ENCODE peak calls at places on chromosomes 11 and 22, in seven cellular contexts. One of them, this sample, is unnamed.
A peak's percentile ranks its signal among the peaks of the same experiment; 100 is the strongest.

GRCh38 chr11:68036141-68036716 is 2.6 kb upstream of the TCIRG1 start:
- DNase-seq in body of pancreas: peak; percentile 56
- DNase-seq in breast epithelium: no peak
- DNase-seq in uterus: no peak
- DNase-seq in PC-3: no peak
- DNase-seq in lower lobe of right lung: peak; percentile 86
- DNase-seq in IMR-90: no peak
- DNase-seq in this sample: peak; percentile 29

GRCh38 chr11:108223449-108224149 is 732 bp downstream of the ATM start:
- DNase-seq in body of pancreas: no peak
- DNase-seq in breast epithelium: no peak
- DNase-seq in uterus: peak; percentile 23
- DNase-seq in PC-3: no peak
- DNase-seq in lower lobe of right lung: no peak
- DNase-seq in IMR-90: peak; percentile 22
- DNase-seq in this sample: no peak

GRCh38 chr22:36319595-36320497 is 66.9 kb downstream of the APOL1 start:
- DNase-seq in body of pancreas: no peak
- DNase-seq in breast epithelium: no peak
- DNase-seq in uterus: peak; percentile 51
- DNase-seq in PC-3: no peak
- DNase-seq in lower lobe of right lung: no peak
- DNase-seq in IMR-90: no peak
- DNase-seq in this sample: no peak

GRCh38 chr11:64253043-64253442 is 1.7 kb downstream of the PLCB3 start:
- DNase-seq in body of pancreas: no peak
- DNase-seq in breast epithelium: no peak
- DNase-seq in uterus: no peak
- DNase-seq in PC-3: no peak
- DNase-seq in lower lobe of right lung: no peak
- DNase-seq in IMR-90: no peak
- DNase-seq in this sample: no peak

GRCh38 chr11:61967177-61967923 is at the start of gene FTH1:
- DNase-seq in body of pancreas: peak; percentile 95
- DNase-seq in breast epithelium: peak; percentile 87
- DNase-seq in uterus: peak; percentile 91
- DNase-seq in PC-3: peak; percentile 96
- DNase-seq in lower lobe of right lung: peak; percentile 95
- DNase-seq in IMR-90: peak; percentile 88
- DNase-seq in this sample: peak; percentile 92

GRCh38 chr11:9787981-9788521 is 124.2 kb downstream of the SWAP70 start:
- DNase-seq in body of pancreas: peak; percentile 38
- DNase-seq in breast epithelium: no peak
- DNase-seq in uterus: peak; percentile 36
- DNase-seq in PC-3: no peak
- DNase-seq in lower lobe of right lung: no peak
- DNase-seq in IMR-90: peak; percentile 95
- DNase-seq in this sample: no peak

GRCh38 chr11:133065847-133066485 is 466.3 kb downstream of the OPCML start:
- DNase-seq in body of pancreas: no peak
- DNase-seq in breast epithelium: no peak
- DNase-seq in uterus: no peak
- DNase-seq in PC-3: no peak
- DNase-seq in lower lobe of right lung: no peak
- DNase-seq in IMR-90: no peak
- DNase-seq in this sample: no peak

GRCh38 chr11:69593851-69594250 is 47.1 kb upstream of the CCND1 start:
- DNase-seq in body of pancreas: no peak
- DNase-seq in breast epithelium: no peak
- DNase-seq in uterus: no peak
- DNase-seq in PC-3: no peak
- DNase-seq in lower lobe of right lung: no peak
- DNase-seq in IMR-90: no peak
- DNase-seq in this sample: no peak

GRCh38 chr22:26918236-26918635 is 260.8 kb downstream of the MIAT start:
- DNase-seq in body of pancreas: no peak
- DNase-seq in breast epithelium: no peak
- DNase-seq in uterus: no peak
- DNase-seq in PC-3: no peak
- DNase-seq in lower lobe of right lung: no peak
- DNase-seq in IMR-90: no peak
- DNase-seq in this sample: no peak

GRCh38 chr11:110177057-110177397 is 83.8 kb downstream of the ZC3H12C start:
- DNase-seq in body of pancreas: no peak
- DNase-seq in breast epithelium: no peak
- DNase-seq in uterus: no peak
- DNase-seq in PC-3: no peak
- DNase-seq in lower lobe of right lung: no peak
- DNase-seq in IMR-90: no peak
- DNase-seq in this sample: no peak

GRCh38 chr11:116294630-116295029 is 478.2 kb downstream of the BUD13 start:
- DNase-seq in body of pancreas: no peak
- DNase-seq in breast epithelium: no peak
- DNase-seq in uterus: no peak
- DNase-seq in PC-3: no peak
- DNase-seq in lower lobe of right lung: no peak
- DNase-seq in IMR-90: peak; percentile 32
- DNase-seq in this sample: no peak

GRCh38 chr11:102831709-102832492 is 11.5 kb downstream of the MMP3 start:
- DNase-seq in body of pancreas: no peak
- DNase-seq in breast epithelium: no peak
- DNase-seq in uterus: no peak
- DNase-seq in PC-3: no peak
- DNase-seq in lower lobe of right lung: no peak
- DNase-seq in IMR-90: no peak
- DNase-seq in this sample: no peak

GRCh38 chr11:117175781-117176180 is 2.8 kb upstream of the SIDT2 start:
- DNase-seq in body of pancreas: no peak
- DNase-seq in breast epithelium: no peak
- DNase-seq in uterus: no peak
- DNase-seq in PC-3: no peak
- DNase-seq in lower lobe of right lung: no peak
- DNase-seq in IMR-90: no peak
- DNase-seq in this sample: no peak

GRCh38 chr22:48104102-48104738 is 1341.8 kb downstream of the TBC1D22A start:
- DNase-seq in body of pancreas: no peak
- DNase-seq in breast epithelium: no peak
- DNase-seq in uterus: no peak
- DNase-seq in PC-3: no peak
- DNase-seq in lower lobe of right lung: no peak
- DNase-seq in IMR-90: no peak
- DNase-seq in this sample: no peak

GRCh38 chr11:131025421-131026126 is 109.3 kb upstream of the SNX19 start:
- DNase-seq in body of pancreas: no peak
- DNase-seq in breast epithelium: no peak
- DNase-seq in uterus: no peak
- DNase-seq in PC-3: peak; percentile 36
- DNase-seq in lower lobe of right lung: no peak
- DNase-seq in IMR-90: no peak
- DNase-seq in this sample: no peak

GRCh38 chr11:131027501-131027900 is 111.2 kb upstream of the SNX19 start:
- DNase-seq in body of pancreas: no peak
- DNase-seq in breast epithelium: no peak
- DNase-seq in uterus: no peak
- DNase-seq in PC-3: no peak
- DNase-seq in lower lobe of right lung: no peak
- DNase-seq in IMR-90: no peak
- DNase-seq in this sample: no peak

DNA sequence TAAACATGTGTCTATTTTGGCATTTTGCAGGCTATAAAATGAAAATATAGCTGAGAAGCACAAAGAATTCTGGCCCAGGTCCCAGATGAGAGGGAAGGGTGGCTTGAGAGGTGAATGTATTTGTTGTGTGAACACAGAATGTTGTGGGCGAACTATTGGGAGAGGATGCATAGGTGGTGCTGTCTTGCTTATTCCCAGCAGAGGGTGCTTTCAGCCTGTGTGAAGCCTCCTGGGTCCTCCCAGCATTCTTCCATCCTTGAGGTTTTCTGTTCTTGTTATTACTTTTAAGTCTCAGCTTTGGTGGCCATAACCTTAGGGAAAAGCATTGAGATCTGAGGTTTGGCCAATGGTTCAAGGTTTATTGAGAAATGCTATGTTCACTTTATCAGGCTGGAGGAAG is 108.7 kb upstream of the SNX19 start:
- DNase-seq in body of pancreas: no peak
- DNase-seq in breast epithelium: no peak
- DNase-seq in uterus: no peak
- DNase-seq in PC-3: peak; percentile 74
- DNase-seq in lower lobe of right lung: no peak
- DNase-seq in IMR-90: peak; percentile 72
- DNase-seq in this sample: no peak
- TF ChIP-seq CTCF in body of pancreas: no peak
- TF ChIP-seq CTCF in breast epithelium: no peak
- TF ChIP-seq CTCF in uterus: no peak
- TF ChIP-seq CTCF in PC-3: peak; percentile 95
- TF ChIP-seq CTCF in lower lobe of right lung: no peak
- TF ChIP-seq CTCF in IMR-90: peak; percentile 81
- TF ChIP-seq CTCF in this sample: peak; percentile 27

GRCh38 chr22:17596226-17596625 is 32.3 kb downstream of the ATP6V1E1 start:
- DNase-seq in body of pancreas: no peak
- DNase-seq in breast epithelium: no peak
- DNase-seq in uterus: no peak
- DNase-seq in PC-3: no peak
- DNase-seq in lower lobe of right lung: no peak
- DNase-seq in IMR-90: no peak
- DNase-seq in this sample: no peak

GRCh38 chr22:17597217-17597616 is 31.3 kb downstream of the ATP6V1E1 start:
- DNase-seq in body of pancreas: no peak
- DNase-seq in breast epithelium: no peak
- DNase-seq in uterus: no peak
- DNase-seq in PC-3: no peak
- DNase-seq in lower lobe of right lung: no peak
- DNase-seq in IMR-90: peak; percentile 42
- DNase-seq in this sample: no peak

GRCh38 chr22:17606472-17606871 is 22.1 kb downstream of the ATP6V1E1 start:
- DNase-seq in body of pancreas: no peak
- DNase-seq in breast epithelium: no peak
- DNase-seq in uterus: no peak
- DNase-seq in PC-3: no peak
- DNase-seq in lower lobe of right lung: no peak
- DNase-seq in IMR-90: peak; percentile 65
- DNase-seq in this sample: no peak

GRCh38 chr22:17598318-17598717 is 30.2 kb downstream of the ATP6V1E1 start:
- DNase-seq in body of pancreas: no peak
- DNase-seq in breast epithelium: no peak
- DNase-seq in uterus: no peak
- DNase-seq in PC-3: no peak
- DNase-seq in lower lobe of right lung: no peak
- DNase-seq in IMR-90: no peak
- DNase-seq in this sample: no peak

GRCh38 chr22:17601031-17601430 is 27.5 kb downstream of the ATP6V1E1 start:
- DNase-seq in body of pancreas: no peak
- DNase-seq in breast epithelium: no peak
- DNase-seq in uterus: no peak
- DNase-seq in PC-3: no peak
- DNase-seq in lower lobe of right lung: no peak
- DNase-seq in IMR-90: no peak
- DNase-seq in this sample: no peak
- H3K27ac ChIP-seq in body of pancreas: no peak overlapping the region
- H3K27ac ChIP-seq in breast epithelium: no peak overlapping the region
- H3K27ac ChIP-seq in uterus: no peak overlapping the region
- H3K27ac ChIP-seq in PC-3: no peak overlapping the region
- H3K27ac ChIP-seq in lower lobe of right lung: no peak overlapping the region
- H3K27ac ChIP-seq in IMR-90: no peak overlapping the region
- H3K27ac ChIP-seq in this sample: no peak overlapping the region

GRCh38 chr22:46010177-46010867 is 33.4 kb upstream of the WNT7B start:
- DNase-seq in body of pancreas: no peak
- DNase-seq in breast epithelium: no peak
- DNase-seq in uterus: peak; percentile 47
- DNase-seq in PC-3: peak; percentile 80
- DNase-seq in lower lobe of right lung: peak; percentile 41
- DNase-seq in IMR-90: peak; percentile 55
- DNase-seq in this sample: no peak
- H3K4me1 ChIP-seq in body of pancreas: peaks cover 65% of the 10 kb centered on the region
- H3K4me1 ChIP-seq in breast epithelium: peaks cover 22% of the 10 kb centered on the region
- H3K4me1 ChIP-seq in uterus: peaks cover 22% of the 10 kb centered on the region
- H3K4me1 ChIP-seq in PC-3: peaks cover 61% of the 10 kb centered on the region
- H3K4me1 ChIP-seq in lower lobe of right lung: peaks cover 50% of the 10 kb centered on the region
- H3K4me1 ChIP-seq in IMR-90: peaks cover 31% of the 10 kb centered on the region
- H3K4me1 ChIP-seq in this sample: peaks cover 80% of the 10 kb centered on the region

GRCh38 chr22:29480512-29481264 is 670 bp downstream of the NEFH start:
- DNase-seq in body of pancreas: peak; percentile 20
- DNase-seq in breast epithelium: no peak
- DNase-seq in uterus: no peak
- DNase-seq in PC-3: no peak
- DNase-seq in lower lobe of right lung: peak; percentile 59
- DNase-seq in IMR-90: peak; percentile 56
- DNase-seq in this sample: no peak
- TF ChIP-seq CTCF in body of pancreas: no peak
- TF ChIP-seq CTCF in breast epithelium: no peak
- TF ChIP-seq CTCF in uterus: no peak
- TF ChIP-seq CTCF in PC-3: no peak
- TF ChIP-seq CTCF in lower lobe of right lung: peak; percentile 11
- TF ChIP-seq CTCF in IMR-90: no peak
- TF ChIP-seq CTCF in this sample: no peak

GRCh38 chr11:74318241-74318932 is 6.9 kb upstream of the P4HA3 start:
- DNase-seq in body of pancreas: no peak
- DNase-seq in breast epithelium: no peak
- DNase-seq in uterus: no peak
- DNase-seq in PC-3: peak; percentile 37
- DNase-seq in lower lobe of right lung: no peak
- DNase-seq in IMR-90: peak; percentile 65
- DNase-seq in this sample: no peak

GRCh38 chr11:74319139-74319538 is 7.7 kb upstream of the P4HA3 start:
- DNase-seq in body of pancreas: no peak
- DNase-seq in breast epithelium: no peak
- DNase-seq in uterus: no peak
- DNase-seq in PC-3: peak; percentile 98
- DNase-seq in lower lobe of right lung: no peak
- DNase-seq in IMR-90: peak; percentile 93
- DNase-seq in this sample: no peak

GRCh38 chr11:74321487-74322188 is 10.2 kb upstream of the P4HA3 start:
- DNase-seq in body of pancreas: peak; percentile 13
- DNase-seq in breast epithelium: no peak
- DNase-seq in uterus: peak; percentile 27
- DNase-seq in PC-3: peak; percentile 77
- DNase-seq in lower lobe of right lung: no peak
- DNase-seq in IMR-90: peak; percentile 65
- DNase-seq in this sample: no peak

GRCh38 chr11:74322667-74323066 is 11.2 kb upstream of the P4HA3 start:
- DNase-seq in body of pancreas: peak; percentile 25
- DNase-seq in breast epithelium: no peak
- DNase-seq in uterus: no peak
- DNase-seq in PC-3: no peak
- DNase-seq in lower lobe of right lung: no peak
- DNase-seq in IMR-90: peak; percentile 16
- DNase-seq in this sample: peak; percentile 69

GRCh38 chr11:74320538-74320937 is 9.1 kb upstream of the P4HA3 start:
- DNase-seq in body of pancreas: no peak
- DNase-seq in breast epithelium: no peak
- DNase-seq in uterus: no peak
- DNase-seq in PC-3: peak; percentile 60
- DNase-seq in lower lobe of right lung: no peak
- DNase-seq in IMR-90: peak; percentile 34
- DNase-seq in this sample: no peak
- H3K27ac ChIP-seq in body of pancreas: no peak overlapping the region
- H3K27ac ChIP-seq in breast epithelium: no peak overlapping the region
- H3K27ac ChIP-seq in uterus: no peak overlapping the region
- H3K27ac ChIP-seq in PC-3: peak overlapping the region; percentile 0
- H3K27ac ChIP-seq in lower lobe of right lung: no peak overlapping the region
- H3K27ac ChIP-seq in IMR-90: no peak overlapping the region
- H3K27ac ChIP-seq in this sample: no peak overlapping the region

This sample was measured in heart right ventricle.